ENCODE peak calls at places on chromosome 1, in seven cellular contexts. X is SK-N-SH; L is kidney epithelial cell; D is CD8-positive, alpha-beta T cell; I is colonic mucosa; T is HCT116; H is lower lobe of right lung. K is an unnamed sample.

GRCh38 chr1:960371-961131 is at the start of gene KLHL17:
- DNase-seq in H (peak), X (peak), T (no peak), I (peak), L (no peak), D (peak), K (peak)

GRCh38 chr1:35567947-35568558 is 5.1 kb upstream of the TFAP2E start:
- DNase-seq in I (no peak), H (no peak), T (no peak), L (no peak), X (peak), D (no peak), K (no peak)

GRCh38 chr1:209860293-209860881 is 32.6 kb downstream of the UTP25 start:
- DNase-seq in H (peak), T (peak), L (no peak), D (peak), I (peak), X (peak), K (peak)

GRCh38 chr1:110076789-110077500 is 6.5 kb upstream of the ALX3 start:
- DNase-seq in I (no peak), L (no peak), T (no peak), X (no peak), D (no peak), H (no peak), K (no peak)

GRCh38 chr1:208437416-208437815 is 193.2 kb upstream of the PLXNA2 start:
- DNase-seq in I (no peak), X (no peak), L (peak), H (no peak), T (no peak), D (no peak), K (no peak)

GRCh38 chr1:174689524-174689923 is 241.8 kb downstream of the GPR52 start:
- DNase-seq in L (no peak), I (peak), T (no peak), D (no peak), H (no peak), X (no peak), K (no peak)

GRCh38 chr1:230753586-230754251 is 6.5 kb downstream of the CAPN9 start:
- DNase-seq in X (peak), L (no peak), D (no peak), H (no peak), T (peak), I (peak), K (no peak)

GRCh38 chr1:41878495-41878894 is 40.2 kb downstream of the HIVEP3 start:
- DNase-seq in I (no peak), T (no peak), H (no peak), X (no peak), L (no peak), D (no peak), K (no peak)

GRCh38 chr1:43252225-43252624 is 17.6 kb upstream of the TMEM125 start:
- DNase-seq in D (no peak), X (no peak), T (no peak), H (no peak), L (no peak), I (no peak), K (no peak)

GRCh38 chr1:203114202-203114601 is 13.3 kb upstream of the ADORA1 start:
- DNase-seq in I (no peak), T (no peak), H (no peak), X (no peak), L (no peak), D (no peak), K (no peak)

GRCh38 chr1:35179864-35180263 is 13.1 kb downstream of the SFPQ start:
- DNase-seq in I (no peak), H (no peak), T (no peak), D (no peak), L (no peak), X (no peak), K (no peak)

GRCh38 chr1:194268839-194269238 is 1082.4 kb upstream of the B3GALT2 start:
- DNase-seq in T (no peak), D (no peak), H (no peak), I (no peak), L (no peak), X (no peak), K (no peak)

GRCh38 chr1:152876827-152877226 is 1.3 kb upstream of the SMCP start:
- DNase-seq in T (no peak), I (no peak), H (no peak), X (no peak), L (no peak), D (no peak), K (no peak)

GRCh38 chr1:247210062-247210385 is 38.2 kb upstream of the ZNF124 start:
- DNase-seq in T (no peak), I (no peak), D (no peak), L (no peak), X (no peak), H (no peak), K (no peak)

GRCh38 chr1:84298688-84299535 is 2.6 kb upstream of the SAMD13 start:
- DNase-seq in L (no peak), I (peak), H (peak), X (peak), T (no peak), D (no peak), K (peak)

GRCh38 chr1:17791055-17791390 is 35.9 kb downstream of the ACTL8 start:
- DNase-seq in X (no peak), D (no peak), I (no peak), T (no peak), L (no peak), H (no peak), K (no peak)
- H3K4me3 ChIP-seq in X (no peak), D (no peak), I (no peak), T (no peak), L (no peak), H (no peak), K (no peak)

GRCh38 chr1:12184008-12184681 is 17.4 kb downstream of the TNFRSF1B start:
- DNase-seq in T (no peak), I (peak), L (peak), X (peak), H (peak), D (no peak), K (peak)
- TF ChIP-seq CTCF in T (no peak), I (no peak), L (peak), X (peak), H (peak), D (no peak), K (peak)

DNA sequence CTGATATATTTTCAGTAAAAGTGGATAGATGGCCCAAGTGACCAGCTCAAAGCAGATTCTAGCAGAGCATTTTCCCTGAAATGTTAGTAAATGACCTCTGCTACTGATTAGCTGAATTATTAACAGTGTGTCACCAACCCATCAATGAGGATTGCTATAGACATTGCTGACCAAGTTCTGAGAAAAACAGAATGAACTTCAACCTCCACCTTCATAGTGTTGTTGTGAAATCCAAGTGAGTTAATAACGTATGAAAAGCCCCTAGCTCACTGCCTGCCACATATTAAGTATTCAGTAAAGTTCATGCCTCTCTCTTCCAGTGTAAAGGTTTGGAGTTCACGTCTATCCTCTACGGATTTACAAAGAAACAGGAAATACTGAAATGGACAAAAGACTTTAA is 15.8 kb downstream of the PLPP3 start:
- DNase-seq in L (no peak), D (no peak), I (no peak), X (no peak), H (no peak), T (no peak), K (no peak)
- H3K4me3 ChIP-seq in L (no peak), D (no peak), I (no peak), X (no peak), H (no peak), T (no peak), K (no peak)

DNA sequence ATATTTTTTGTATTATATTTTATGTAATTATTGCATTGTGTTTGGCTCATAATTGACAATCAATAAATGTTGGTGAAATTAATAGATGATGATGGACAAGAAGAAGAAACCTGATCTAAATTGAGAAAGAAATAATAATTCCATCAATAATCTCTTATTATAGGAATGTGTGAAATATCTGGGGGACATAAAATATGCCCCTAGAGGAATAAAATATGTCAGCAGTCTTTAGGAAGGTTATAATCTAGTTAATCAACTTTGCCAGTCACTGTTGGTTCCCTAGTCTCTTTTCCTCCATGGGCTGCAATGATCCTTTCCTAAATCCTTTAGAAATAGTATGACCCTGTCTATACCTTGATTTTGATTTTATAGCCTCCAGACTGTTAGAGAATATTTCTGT is 549.7 kb upstream of the ADGRL4 start:
- DNase-seq in X (no peak), I (no peak), T (no peak), D (no peak), H (no peak), L (no peak), K (no peak)
- TF ChIP-seq CTCF in X (peak), I (no peak), T (peak), D (no peak), H (no peak), L (no peak), K (no peak)

DNA sequence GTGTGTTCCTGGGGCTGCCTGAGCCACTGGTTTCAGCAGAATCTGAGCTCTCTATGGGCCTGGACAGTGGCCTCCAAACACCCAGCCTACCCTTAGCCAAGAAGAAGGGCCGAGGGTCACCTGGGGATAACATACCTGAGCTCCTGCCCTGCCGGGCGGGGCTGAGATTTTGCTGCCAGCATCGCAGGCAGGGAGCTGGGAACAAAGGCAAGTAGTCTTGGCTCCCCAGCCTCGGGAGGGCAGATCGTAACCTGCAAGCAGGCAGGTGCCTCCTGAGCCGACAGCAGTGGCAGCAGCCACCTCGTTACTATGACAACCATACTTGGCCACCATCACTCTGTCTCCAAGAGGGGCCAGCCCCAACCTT is 54.7 kb downstream of the TOMM20 start:
- DNase-seq in H (peak), T (no peak), X (no peak), D (no peak), I (peak), L (no peak), K (no peak)
- H3K4me3 ChIP-seq in H (no peak), T (no peak), X (no peak), D (no peak), I (no peak), L (no peak), K (no peak)

DNA sequence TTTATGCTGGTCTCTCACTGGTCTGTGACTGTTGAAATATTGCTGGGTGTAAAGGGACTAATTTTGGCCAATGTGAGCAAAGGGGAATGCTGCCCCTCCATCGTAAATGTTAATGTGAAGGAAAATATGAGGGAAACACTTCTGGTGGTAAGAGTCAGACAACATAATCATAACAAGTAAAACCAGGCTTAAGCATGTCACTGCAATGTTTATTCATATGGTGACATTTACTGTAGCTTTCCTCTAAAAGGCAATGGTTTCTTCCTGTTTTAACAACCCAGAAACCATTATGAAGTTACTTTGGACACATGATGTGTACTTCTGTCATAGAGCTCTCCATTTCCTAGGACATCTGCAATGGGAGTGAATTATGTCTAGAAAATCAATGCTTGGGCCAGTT is 358.0 kb downstream of the LMO4 start:
- DNase-seq in D (no peak), L (no peak), H (no peak), T (no peak), I (no peak), X (no peak), K (peak)
- TF ChIP-seq CTCF in D (no peak), L (no peak), H (no peak), T (no peak), I (no peak), X (no peak), K (no peak)

GRCh38 chr1:96478228-96478627 is 243.4 kb upstream of the PTBP2 start:
- DNase-seq in X (no peak), T (no peak), H (no peak), L (no peak), I (no peak), D (no peak), K (no peak)
- H3K4me3 ChIP-seq in X (no peak), T (no peak), H (no peak), L (no peak), I (no peak), D (no peak), K (no peak)

GRCh38 chr1:228256626-228257375 is 49.0 kb downstream of the OBSCN start:
- DNase-seq in H (no peak), T (no peak), X (no peak), L (no peak), D (no peak), I (no peak), K (no peak)
- TF ChIP-seq CTCF in H (no peak), T (no peak), X (no peak), L (no peak), D (no peak), I (no peak), K (no peak)

K was measured in fibroblast of villous mesenchyme.